ENCODE peak calls at places on chromosomes 3 and 15, in eight cellular contexts. Q is foreskin fibroblast; R is adipocyte; G is activated naive CD4-positive, alpha-beta T cell; E is CD4-positive, CD25-positive, alpha-beta regulatory T cell; O is SHP77; H is stimulated activated CD8-positive, alpha-beta memory T cell treated with anti-CD3 and anti-CD28 coated beads, Interleukin-4, amount 100 ng/mL, for 48 hours; K is activated CD4-positive, alpha-beta T cell treated with anti-CD3 and anti-CD28 coated beads for 48 hours. F is an unnamed sample.

GRCh38 chr3:105626739-105627138 is 242.1 kb downstream of the CBLB start:
- DNase-seq in Q (no peak), R (no peak), G (no peak), E (no peak), O (no peak), H (no peak), K (no peak), F (no peak)

GRCh38 chr15:83993591-83993990 is 242.0 kb upstream of the GOLGA6L4 start:
- DNase-seq in Q (no peak), R (no peak), G (no peak), E (no peak), O (no peak), H (no peak), K (no peak), F (no peak)

GRCh38 chr3:31288641-31289100 is 244.1 kb upstream of the STT3B start:
- DNase-seq in Q (peak), R (peak), G (no peak), E (no peak), O (no peak), H (peak), K (peak), F (peak)

GRCh38 chr15:38612159-38612863 is 47.7 kb upstream of the RASGRP1 start:
- DNase-seq in Q (no peak), R (no peak), G (no peak), E (no peak), O (no peak), H (peak), K (peak), F (no peak)

GRCh38 chr3:107612581-107613182 is 89.9 kb downstream of the BBX start:
- DNase-seq in Q (no peak), R (no peak), G (no peak), E (no peak), O (no peak), H (no peak), K (no peak), F (no peak)

GRCh38 chr15:33370225-33371020 is 59.7 kb downstream of the RYR3 start:
- DNase-seq in Q (no peak), R (no peak), G (no peak), E (no peak), O (no peak), H (no peak), K (no peak), F (no peak)

GRCh38 chr3:188577539-188577938 is 423.6 kb downstream of the LPP start:
- DNase-seq in Q (no peak), R (no peak), G (no peak), E (no peak), O (no peak), H (no peak), K (no peak), F (no peak)

GRCh38 chr3:2862366-2862765 is 247.8 kb downstream of the IL5RA start:
- DNase-seq in Q (no peak), R (no peak), G (no peak), E (no peak), O (no peak), H (no peak), K (no peak), F (no peak)

GRCh38 chr15:72131922-72132321 is 13.7 kb downstream of the SENP8 start:
- DNase-seq in Q (no peak), R (no peak), G (no peak), E (no peak), O (no peak), H (no peak), K (no peak), F (no peak)

GRCh38 chr3:192091831-192092230 is 630.9 kb downstream of the PYDC2 start:
- DNase-seq in Q (no peak), R (no peak), G (no peak), E (no peak), O (no peak), H (no peak), K (no peak), F (no peak)

GRCh38 chr15:66881173-66881905 is 179.3 kb downstream of the SMAD6 start:
- DNase-seq in Q (no peak), R (no peak), G (no peak), E (no peak), O (no peak), H (peak), K (no peak), F (no peak)

GRCh38 chr3:140898340-140899180 is 43.1 kb upstream of the SLC25A36 start:
- DNase-seq in Q (peak), R (peak), G (no peak), E (peak), O (peak), H (no peak), K (no peak), F (peak)

GRCh38 chr3:77871436-77871835 is 831.5 kb downstream of the ROBO2 start:
- DNase-seq in Q (no peak), R (no peak), G (no peak), E (no peak), O (no peak), H (no peak), K (no peak), F (no peak)

GRCh38 chr15:52789601-52790165 is 453 bp downstream of the ONECUT1 start:
- DNase-seq in Q (no peak), R (peak), G (no peak), E (no peak), O (peak), H (no peak), K (no peak), F (no peak)

GRCh38 chr3:70805044-70805732 is 492.8 kb upstream of the MDFIC2 start:
- DNase-seq in Q (peak), R (peak), G (no peak), E (no peak), O (no peak), H (no peak), K (no peak), F (peak)

GRCh38 chr3:64164309-64164708 is 61.0 kb downstream of the PRICKLE2 start:
- DNase-seq in Q (no peak), R (no peak), G (no peak), E (no peak), O (no peak), H (no peak), K (no peak), F (peak)

GRCh38 chr3:124974691-124975090 is 40.1 kb upstream of the MUC13 start:
- DNase-seq in Q (no peak), R (no peak), G (no peak), E (no peak), O (no peak), H (no peak), K (no peak), F (no peak)

GRCh38 chr3:127734754-127735473 is 62.2 kb downstream of the ABTB1 start:
- DNase-seq in Q (peak), R (peak), G (no peak), E (no peak), O (no peak), H (no peak), K (no peak), F (peak)

GRCh38 chr3:127427666-127428065 is 139.8 kb upstream of the PRR20G start:
- DNase-seq in Q (no peak), R (no peak), G (no peak), E (no peak), O (no peak), H (no peak), K (no peak), F (no peak)

GRCh38 chr3:195386739-195387138 is 56.1 kb downstream of the ACAP2 start:
- DNase-seq in Q (no peak), R (no peak), G (no peak), E (no peak), O (no peak), H (no peak), K (no peak), F (no peak)

GRCh38 chr15:78415284-78415683 is 22.7 kb upstream of the IREB2 start:
- DNase-seq in Q (no peak), R (peak), G (no peak), E (no peak), O (peak), H (no peak), K (no peak), F (peak)

GRCh38 chr3:157176108-157176507 is 16.2 kb upstream of the CCNL1 start:
- DNase-seq in Q (peak), R (peak), G (no peak), E (no peak), O (no peak), H (no peak), K (no peak), F (peak)

GRCh38 chr15:31459011-31459748 is 132.5 kb downstream of the KLF13 start:
- DNase-seq in Q (no peak), R (no peak), G (no peak), E (no peak), O (no peak), H (peak), K (peak), F (peak)

GRCh38 chr15:39629376-39629775 is 48.5 kb downstream of the THBS1 start:
- DNase-seq in Q (no peak), R (no peak), G (no peak), E (peak), O (no peak), H (peak), K (peak), F (no peak)

GRCh38 chr3:192174283-192174682 is 553.1 kb downstream of the FGF12 start:
- DNase-seq in Q (no peak), R (no peak), G (no peak), E (no peak), O (no peak), H (no peak), K (no peak), F (no peak)

GRCh38 chr3:177300039-177300833 is 103.0 kb upstream of the TBL1XR1 start:
- DNase-seq in Q (peak), R (peak), G (no peak), E (no peak), O (peak), H (no peak), K (no peak), F (peak)

GRCh38 chr3:31615071-31615875 is 82.5 kb downstream of the STT3B start:
- DNase-seq in Q (no peak), R (no peak), G (no peak), E (no peak), O (peak), H (no peak), K (no peak), F (no peak)

GRCh38 chr3:12393894-12394293 is 90.4 kb upstream of the TSEN2 start:
- DNase-seq in Q (peak), R (peak), G (no peak), E (no peak), O (no peak), H (no peak), K (no peak), F (peak)

GRCh38 chr15:65980824-65981456 is 111.6 kb downstream of the RAB11A start:
- DNase-seq in Q (peak), R (peak), G (no peak), E (no peak), O (peak), H (peak), K (peak), F (peak)

GRCh38 chr3:63932509-63933212 is 20.5 kb upstream of the SCAANT1 start:
- DNase-seq in Q (no peak), R (no peak), G (no peak), E (no peak), O (no peak), H (no peak), K (no peak), F (no peak)

GRCh38 chr3:177875786-177876476 is 660.3 kb upstream of the KCNMB2 start:
- DNase-seq in Q (peak), R (peak), G (no peak), E (no peak), O (no peak), H (no peak), K (no peak), F (no peak)

GRCh38 chr3:29705906-29706507 is 425.1 kb downstream of the RBMS3 start:
- DNase-seq in Q (no peak), R (no peak), G (no peak), E (no peak), O (no peak), H (no peak), K (no peak), F (no peak)

GRCh38 chr3:194141415-194142155 is 5.6 kb downstream of the HES1 start:
- DNase-seq in Q (peak), R (peak), G (peak), E (peak), O (peak), H (peak), K (peak), F (peak)

GRCh38 chr15:76312540-76313174 is 1.4 kb upstream of the ETFA start:
- DNase-seq in Q (peak), R (peak), G (no peak), E (no peak), O (no peak), H (no peak), K (no peak), F (peak)